ENCODE peak calls at places on chromosomes 1 and 21, in four cellular contexts. L is DND-41, O is HCT116, K is GM23248. C is an unnamed sample.

GRCh38 chr1:56073614-56074356 is 505.6 kb downstream of the PLPP3 start:
- DNase-seq in L (no peak), O (no peak), K (peak), C (no peak)

GRCh38 chr21:39047046-39047445 is 136.2 kb downstream of the PSMG1 start:
- DNase-seq in L (no peak), O (no peak), K (no peak), C (peak)

GRCh38 chr21:35400233-35400939 is 351.3 kb upstream of the RUNX1 start:
- DNase-seq in L (peak), O (peak), K (peak), C (peak)

GRCh38 chr21:38468989-38469388 is 29.3 kb downstream of the ERG start:
- DNase-seq in L (no peak), O (no peak), K (peak), C (no peak)

GRCh38 chr1:184520343-184520742 is 133.5 kb downstream of the C1orf21 start:
- DNase-seq in L (no peak), O (no peak), K (peak), C (no peak)

GRCh38 chr1:153768316-153769126 is 6.7 kb upstream of the SLC27A3 start:
- DNase-seq in L (no peak), O (no peak), K (no peak), C (no peak)

GRCh38 chr1:99645199-99645598 is 714 bp upstream of the PALMD start:
- DNase-seq in L (no peak), O (no peak), K (peak), C (no peak)

GRCh38 chr1:24914226-24915069 is 15.6 kb downstream of the RUNX3 start:
- DNase-seq in L (no peak), O (no peak), K (peak), C (no peak)

GRCh38 chr1:174550296-174550695 is 102.5 kb downstream of the GPR52 start:
- DNase-seq in L (no peak), O (no peak), K (peak), C (no peak)

GRCh38 chr1:15836772-15837669 is 10.5 kb upstream of the SPEN start:
- DNase-seq in L (no peak), O (no peak), K (no peak), C (no peak)

GRCh38 chr21:41985662-41986416 is 24.3 kb downstream of the ZBTB21 start:
- DNase-seq in L (no peak), O (no peak), K (no peak), C (no peak)

GRCh38 chr1:203408485-203409229 is 57.7 kb upstream of the FMOD start:
- DNase-seq in L (no peak), O (no peak), K (peak), C (peak)

GRCh38 chr1:28208818-28209441 is 23.9 kb downstream of the DNAJC8 start:
- DNase-seq in L (peak), O (peak), K (peak), C (peak)

GRCh38 chr1:185068362-185068761 is 23.0 kb downstream of the RNF2 start:
- DNase-seq in L (no peak), O (no peak), K (no peak), C (no peak)

GRCh38 chr1:53271446-53272090 is 33.2 kb upstream of the MAGOH start:
- DNase-seq in L (no peak), O (no peak), K (no peak), C (no peak)

GRCh38 chr1:37394574-37395464 is 79.6 kb upstream of the ZC3H12A start:
- DNase-seq in L (no peak), O (peak), K (no peak), C (no peak)

GRCh38 chr1:213987876-213988638 is at the start of gene PROX1:
- DNase-seq in L (no peak), O (no peak), K (peak), C (peak)

GRCh38 chr1:38114231-38114630 is 67.6 kb upstream of the POU3F1 start:
- DNase-seq in L (no peak), O (no peak), K (peak), C (no peak)

GRCh38 chr1:243246916-243247315 is 8.2 kb downstream of the CEP170 start:
- DNase-seq in L (no peak), O (no peak), K (peak), C (peak)

GRCh38 chr1:39047374-39048229 is 21.5 kb downstream of the NDUFS5 start:
- DNase-seq in L (peak), O (no peak), K (peak), C (peak)

GRCh38 chr21:44539991-44540666 is at the start of gene KRTAP10-1:
- DNase-seq in L (no peak), O (no peak), K (no peak), C (no peak)

GRCh38 chr1:109083923-109084322 is 6.6 kb upstream of the TMEM167B start:
- DNase-seq in L (no peak), O (no peak), K (no peak), C (no peak)

GRCh38 chr1:8663915-8664331 is 153.5 kb downstream of the RERE start:
- DNase-seq in L (peak), O (no peak), K (peak), C (no peak)

GRCh38 chr1:56223962-56224361 is 355.4 kb downstream of the PLPP3 start:
- DNase-seq in L (no peak), O (no peak), K (peak), C (no peak)

GRCh38 chr1:46606255-46606965 is 2.3 kb upstream of the MKNK1 start:
- DNase-seq in L (no peak), O (no peak), K (peak), C (no peak)

GRCh38 chr1:30664103-30664755 is 59.2 kb downstream of the MATN1 start:
- DNase-seq in L (no peak), O (no peak), K (peak), C (no peak)

GRCh38 chr1:180502361-180503273 is at the start of gene ACBD6:
- DNase-seq in L (peak), O (peak), K (peak), C (peak)

GRCh38 chr1:68493193-68493592 is 3.7 kb downstream of the DEPDC1 start:
- DNase-seq in L (no peak), O (no peak), K (no peak), C (no peak)
- H2AFZ ChIP-seq in L (no peak), O (no peak), K (peak), C (no peak)

DNA sequence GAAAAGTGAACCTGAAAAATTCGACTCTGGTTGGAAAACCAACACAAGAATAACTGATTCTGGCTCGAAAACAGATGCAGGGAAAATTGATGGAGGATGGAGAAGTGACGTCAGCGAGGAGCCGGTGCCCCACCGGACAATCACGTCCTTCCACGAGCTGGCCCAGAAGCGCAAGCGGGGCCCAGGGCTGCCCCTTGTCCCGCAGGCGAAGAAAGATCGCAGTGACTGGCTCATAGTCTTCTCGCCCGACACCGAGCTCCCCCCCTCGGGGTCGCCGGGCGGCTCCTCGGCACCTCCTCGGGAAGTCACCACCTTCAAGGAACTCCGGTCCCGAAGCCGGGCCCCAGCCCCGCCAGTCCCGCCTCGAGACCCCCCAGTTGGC is 1.9 kb downstream of the RUSC1 start:
- DNase-seq in L (peak), O (no peak), K (peak), C (peak)
- H3K9ac ChIP-seq in L (peak), O (peak), K (peak), C (peak)

DNA sequence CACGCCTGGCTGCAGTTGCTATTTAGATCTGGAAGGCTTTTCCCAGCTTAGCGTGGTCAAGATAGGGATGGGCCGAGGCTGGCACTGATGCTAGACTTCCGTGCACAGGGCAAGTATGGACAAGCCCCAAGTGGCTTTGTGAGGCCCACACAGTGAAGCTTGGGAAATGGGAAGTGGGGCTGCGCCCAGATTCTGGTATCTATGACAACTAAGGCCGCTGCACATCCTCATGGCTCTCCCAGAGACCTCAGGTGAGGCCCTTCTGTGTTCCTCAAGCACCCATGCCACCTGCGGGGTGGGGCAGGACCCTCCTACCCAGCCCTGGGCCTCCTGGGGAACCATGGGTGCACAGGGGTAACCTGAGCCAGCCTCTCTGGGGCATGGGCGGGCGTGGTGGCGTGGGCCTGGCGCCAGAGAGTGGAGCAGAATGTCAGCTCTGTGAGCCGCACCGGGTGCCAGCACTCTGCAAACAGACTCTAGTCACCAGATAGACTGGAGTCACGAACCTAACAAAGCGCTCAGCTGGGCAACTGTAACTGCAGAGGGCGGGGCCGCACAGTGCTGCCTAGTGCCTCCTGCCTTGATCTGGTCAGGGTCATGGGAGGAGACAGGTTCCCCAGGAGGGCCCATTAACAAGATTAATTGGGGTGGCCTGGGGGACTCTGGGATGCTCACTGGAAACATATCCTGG is 46.4 kb downstream of the ELF3 start:
- DNase-seq in L (no peak), O (peak), K (no peak), C (no peak)
- H2AFZ ChIP-seq in L (no peak), O (peak), K (no peak), C (no peak)

GRCh38 chr1:211334986-211335385 is 8.4 kb downstream of the TRAF5 start:
- DNase-seq in L (no peak), O (no peak), K (peak), C (no peak)

GRCh38 chr1:211337430-211338227 is 11.0 kb downstream of the TRAF5 start:
- DNase-seq in L (no peak), O (no peak), K (no peak), C (no peak)

GRCh38 chr1:211336161-211336560 is 9.5 kb downstream of the TRAF5 start:
- DNase-seq in L (no peak), O (no peak), K (no peak), C (no peak)

GRCh38 chr1:211335507-211336157 is 9.0 kb downstream of the TRAF5 start:
- DNase-seq in L (no peak), O (no peak), K (no peak), C (peak)

DNA sequence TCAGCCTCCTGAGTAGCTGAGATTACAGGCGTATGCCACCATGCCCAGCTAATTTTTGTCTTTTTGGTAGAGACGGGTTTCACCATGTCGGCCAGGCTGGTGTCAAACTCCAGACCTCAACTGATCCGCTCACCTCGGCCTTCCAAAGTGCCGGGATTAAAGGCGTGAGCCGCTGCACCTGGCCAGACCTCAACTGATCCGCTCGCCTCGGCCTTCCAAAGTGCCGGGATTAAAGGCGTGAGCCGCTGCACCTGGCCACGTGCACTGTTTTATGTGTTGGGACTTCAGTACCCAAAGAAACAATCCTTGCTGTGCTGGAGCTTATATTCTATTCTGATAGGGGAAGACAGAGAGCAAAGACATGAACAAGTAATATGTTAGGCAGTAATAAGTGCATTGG is 10.1 kb downstream of the TRAF5 start:
- DNase-seq in L (no peak), O (no peak), K (no peak), C (no peak)
- H3K9ac ChIP-seq in L (no peak), O (no peak), K (no peak), C (no peak)

GRCh38 chr1:231803353-231803752 is 176.8 kb downstream of the DISC1 start:
- DNase-seq in L (no peak), O (no peak), K (peak), C (no peak)
- H2AFZ ChIP-seq in L (no peak), O (no peak), K (peak), C (no peak)

GRCh38 chr1:198935371-198935921 is 296.6 kb downstream of the PTPRC start:
- DNase-seq in L (peak), O (peak), K (peak), C (peak)
- H3K9ac ChIP-seq in L (peak), O (peak), K (peak), C (peak)

C was measured in Karpas-422.